ENCODE peak calls at places on chromosomes 11 and 22, in five cellular contexts. V, S, P, A and X are unnamed samples. For H3K4me1, the result is how much of the 10 kb centered on the place peaks cover.

GRCh38 chr22:27810566-27810965 is 9.0 kb upstream of the MN1 start:
- DNase-seq in P (no peak), V (peak), A (no peak), S (peak), X (peak)

GRCh38 chr11:89922195-89922660 is at the start of gene TRIM49D1:
- DNase-seq in P (no peak), S (no peak), A (no peak), V (peak), X (no peak)

GRCh38 chr11:127195791-127196190 is 195.2 kb upstream of the KIRREL3 start:
- DNase-seq in V (no peak), A (no peak), P (no peak), S (no peak), X (no peak)

GRCh38 chr11:83363280-83363679 is 77.1 kb upstream of the CCDC90B start:
- DNase-seq in P (no peak), A (no peak), V (no peak), S (no peak), X (no peak)

GRCh38 chr11:80432051-80432450 is 991.2 kb upstream of the TENM4 start:
- DNase-seq in P (no peak), S (no peak), V (no peak), A (no peak), X (no peak)

GRCh38 chr22:42992886-42993479 is 22.0 kb downstream of the PACSIN2 start:
- DNase-seq in P (no peak), V (no peak), S (no peak), A (no peak), X (no peak)

GRCh38 chr11:60777106-60777505 is 8.0 kb upstream of the MS4A10 start:
- DNase-seq in V (no peak), A (no peak), P (peak), S (no peak), X (no peak)

GRCh38 chr11:131737357-131737756 is 366.9 kb downstream of the NTM start:
- DNase-seq in V (no peak), S (no peak), P (no peak), A (no peak), X (no peak)

GRCh38 chr11:113401718-113402117 is 14.1 kb downstream of the ANKK1 start:
- DNase-seq in P (peak), S (no peak), A (peak), V (peak), X (peak)

GRCh38 chr11:14623036-14623435 is 20.6 kb upstream of the PDE3B start:
- DNase-seq in V (no peak), A (no peak), S (no peak), P (no peak), X (no peak)

GRCh38 chr11:118370774-118371173 is 11.4 kb downstream of the UBE4A start:
- DNase-seq in A (no peak), P (no peak), S (no peak), V (no peak), X (no peak)

GRCh38 chr22:36771376-36772063 is 4.4 kb downstream of the IFT27 start:
- DNase-seq in V (no peak), A (no peak), S (no peak), P (no peak), X (no peak)

GRCh38 chr11:118628432-118628831 is 21.0 kb downstream of the PHLDB1 start:
- DNase-seq in S (no peak), V (no peak), A (peak), P (no peak), X (peak)

GRCh38 chr22:36327922-36328551 is 59.7 kb downstream of the MYH9 start:
- DNase-seq in A (no peak), S (peak), P (no peak), V (no peak), X (no peak)

GRCh38 chr11:134358165-134358852 is 26.5 kb downstream of the GLB1L2 start:
- DNase-seq in S (no peak), V (no peak), A (no peak), P (no peak), X (no peak)

GRCh38 chr11:119797137-119797611 is 68.2 kb upstream of the NECTIN1 start:
- DNase-seq in P (no peak), V (no peak), S (no peak), A (no peak), X (no peak)

GRCh38 chr22:37095113-37095512 is 14.4 kb downstream of the TMPRSS6 start:
- DNase-seq in S (no peak), P (no peak), A (no peak), V (no peak), X (no peak)

GRCh38 chr22:50705219-50705691 is 32.6 kb downstream of the SHANK3 start:
- DNase-seq in A (peak), S (peak), V (peak), P (no peak), X (no peak)

GRCh38 chr11:2805388-2806057 is 80.1 kb downstream of the CDKN1C start:
- DNase-seq in A (no peak), V (peak), S (peak), P (no peak), X (peak)

GRCh38 chr11:2305862-2306823 is 4.3 kb downstream of the TSPAN32 start:
- DNase-seq in P (no peak), A (peak), S (peak), V (no peak), X (peak)

GRCh38 chr22:30694171-30694637 is 470 bp upstream of the OSBP2 start:
- DNase-seq in A (peak), S (peak), V (peak), P (peak), X (peak)

GRCh38 chr22:32796865-32797573 is 4.5 kb upstream of the TIMP3 start:
- DNase-seq in S (peak), A (peak), P (no peak), V (peak), X (peak)

GRCh38 chr11:118436639-118437045 is 350 bp downstream of the KMT2A start:
- DNase-seq in A (peak), V (no peak), P (peak), S (no peak), X (peak)

GRCh38 chr11:106391771-106392412 is 314.4 kb downstream of the AASDHPPT start:
- DNase-seq in S (no peak), V (no peak), A (no peak), P (no peak), X (no peak)

GRCh38 chr22:29914165-29914564 is 31.2 kb downstream of the MTMR3 start:
- DNase-seq in V (no peak), P (peak), S (no peak), A (no peak), X (no peak)

GRCh38 chr22:45521178-45521577 is 18.5 kb downstream of the FBLN1 start:
- DNase-seq in S (no peak), V (no peak), P (peak), A (no peak), X (no peak)

GRCh38 chr11:10806206-10806605 is 2.5 kb downstream of the EIF4G2 start:
- DNase-seq in A (no peak), S (no peak), V (no peak), P (no peak), X (no peak)

GRCh38 chr22:44540756-44541670 is 43.0 kb upstream of the RTL6 start:
- DNase-seq in V (no peak), A (no peak), P (no peak), S (no peak), X (no peak)

GRCh38 chr11:88352139-88352538 is 14.6 kb upstream of the CTSC start:
- DNase-seq in A (no peak), P (peak), S (no peak), V (no peak), X (no peak)

GRCh38 chr11:113407163-113407562 is 19.6 kb downstream of the ANKK1 start:
- DNase-seq in V (no peak), S (no peak), A (no peak), P (no peak), X (no peak)

GRCh38 chr11:133491680-133492383 is 40.5 kb downstream of the OPCML start:
- DNase-seq in P (no peak), A (no peak), S (no peak), V (no peak), X (no peak)

GRCh38 chr11:67052891-67053290 is 3.8 kb upstream of the RHOD start:
- DNase-seq in A (no peak), P (no peak), S (no peak), V (peak), X (no peak)

GRCh38 chr11:36385121-36385530 is 89.0 kb downstream of the PRR5L start:
- DNase-seq in S (no peak), A (no peak), P (peak), V (no peak), X (no peak)

GRCh38 chr11:128471138-128471661 is 116.2 kb downstream of the ETS1 start:
- DNase-seq in A (peak), S (no peak), P (no peak), V (peak), X (no peak)

GRCh38 chr11:131925829-131926228 is 555.4 kb downstream of the NTM start:
- DNase-seq in A (no peak), P (no peak), V (no peak), S (no peak), X (no peak)

GRCh38 chr11:64132388-64132771 is 33.5 kb downstream of the MACROD1 start:
- DNase-seq in P (no peak), V (no peak), A (no peak), S (no peak), X (no peak)

GRCh38 chr22:26552466-26552865 is 37.5 kb downstream of the TPST2 start:
- DNase-seq in A (no peak), V (no peak), P (no peak), S (no peak), X (no peak)
- H3K4me1 ChIP-seq in A (under half), V (under half), P (under half), S (under half), X (half or more)

GRCh38 chr11:44943118-44943517 is 7.6 kb downstream of the TP53I11 start:
- DNase-seq in V (peak), P (no peak), A (no peak), S (no peak), X (no peak)

GRCh38 chr11:44942029-44942710 is 8.5 kb downstream of the TP53I11 start:
- DNase-seq in P (no peak), V (no peak), A (no peak), S (no peak), X (no peak)

GRCh38 chr11:44940424-44940823 is 10.3 kb downstream of the TP53I11 start:
- DNase-seq in A (no peak), P (no peak), V (no peak), S (no peak), X (no peak)

GRCh38 chr11:44940835-44941234 is 9.8 kb downstream of the TP53I11 start:
- DNase-seq in P (no peak), S (no peak), V (no peak), A (no peak), X (no peak)

GRCh38 chr11:44941286-44942021 is 9.2 kb downstream of the TP53I11 start:
- DNase-seq in A (no peak), V (no peak), S (no peak), P (no peak), X (no peak)
- H3K4me1 ChIP-seq in A (under half), V (under half), S (under half), P (under half), X (under half)

DNA sequence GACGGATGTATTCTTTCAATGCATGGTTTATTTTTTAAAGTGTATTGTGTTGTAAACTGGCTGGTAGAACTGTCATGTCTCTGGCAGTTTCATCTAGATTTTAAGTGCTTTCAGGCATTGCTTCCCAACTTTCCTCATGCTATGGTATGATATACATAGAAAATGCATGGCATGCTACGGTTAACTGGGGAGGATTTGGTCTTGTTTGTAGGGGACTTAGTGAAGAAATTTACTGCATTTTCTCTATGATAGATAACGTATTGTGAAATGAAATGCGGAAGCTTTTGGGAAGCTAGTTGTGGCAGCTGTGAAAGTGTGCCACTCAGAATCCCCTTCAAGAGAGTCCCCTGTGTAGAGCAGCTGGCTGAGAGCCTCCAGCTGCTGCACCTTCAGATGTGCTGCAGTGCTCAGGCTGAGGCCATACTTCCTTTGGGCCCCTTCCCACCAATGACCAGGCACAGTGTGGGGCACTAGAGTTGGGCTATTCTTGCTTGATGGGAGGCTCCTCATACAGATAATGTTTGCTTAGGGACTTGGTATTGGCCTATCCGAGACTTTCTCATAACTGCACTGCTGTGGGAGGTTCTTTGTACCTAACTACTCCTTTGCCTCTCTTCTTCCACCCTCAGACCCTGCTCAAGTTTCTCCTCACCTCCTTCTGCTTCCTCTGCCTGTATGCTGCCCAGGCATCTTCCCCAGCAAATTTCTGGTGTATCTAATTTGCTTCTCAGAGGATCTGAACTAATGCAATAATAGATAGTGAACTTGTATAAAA is 67.2 kb downstream of the HIPK3 start:
- DNase-seq in A (no peak), P (no peak), S (no peak), V (no peak), X (no peak)
- H3K4me1 ChIP-seq in A (under half), P (under half), S (under half), V (under half), X (half or more)

DNA sequence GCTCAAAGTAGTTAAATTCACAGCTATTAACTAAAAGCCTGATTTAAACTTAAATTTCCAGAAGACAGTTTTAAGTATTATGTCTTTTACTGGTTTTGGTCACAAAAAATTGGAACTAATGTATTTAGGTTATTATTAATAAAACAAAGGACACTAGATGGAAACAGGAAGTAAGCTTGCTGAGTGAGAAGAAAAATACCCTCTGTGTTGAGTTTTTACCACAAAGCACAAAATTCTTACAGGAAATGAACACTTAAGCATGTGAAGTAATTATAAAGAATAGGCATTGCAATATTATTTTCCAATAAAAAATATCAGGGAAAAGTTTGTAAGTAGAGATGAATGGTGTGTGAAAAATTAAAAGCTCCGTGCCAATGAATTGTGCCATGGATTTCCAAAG is 46.3 kb downstream of the PIK3C2A start:
- DNase-seq in S (no peak), A (no peak), V (no peak), P (no peak), X (no peak)
- H3K4me1 ChIP-seq in S (under half), A (under half), V (under half), P (under half), X (under half)